ENCODE peak calls at places on chromosomes 3 and 15, in six cellular contexts. L is sigmoid colon, D is H1, Q is SK-N-SH, R is GM12878, N is HepG2. Z is an unnamed sample.

GRCh38 chr3:134456121-134456520 is 29.7 kb downstream of the ANAPC13 start:
- DNase-seq in N (no peak), D (no peak), R (no peak), Q (no peak), L (no peak), Z (no peak)

GRCh38 chr15:52255935-52256334 is 39.7 kb downstream of the MYO5C start:
- DNase-seq in Q (no peak), R (no peak), L (no peak), N (no peak), D (no peak), Z (no peak)

GRCh38 chr15:91853968-91854943 is 748 bp downstream of the SLCO3A1 start:
- DNase-seq in D (peak), L (peak), N (no peak), Q (peak), R (no peak), Z (peak)

GRCh38 chr15:49793943-49794342 is 173.1 kb downstream of the DTWD1 start:
- DNase-seq in N (no peak), R (no peak), D (no peak), L (no peak), Q (no peak), Z (no peak)

GRCh38 chr15:75029378-75030022 is 6.1 kb downstream of the PPCDC start:
- DNase-seq in N (peak), R (no peak), D (peak), Q (peak), L (peak), Z (peak)

GRCh38 chr3:196115678-196116083 is 33.8 kb upstream of the TFRC start:
- DNase-seq in L (no peak), Q (no peak), R (peak), N (no peak), D (no peak), Z (no peak)

GRCh38 chr3:141853146-141853690 is 23.2 kb upstream of the ATP1B3 start:
- DNase-seq in N (no peak), D (no peak), R (no peak), Q (no peak), L (no peak), Z (no peak)

GRCh38 chr3:144746631-144747030 is 775.0 kb downstream of the DIPK2A start:
- DNase-seq in L (no peak), N (no peak), R (no peak), D (no peak), Q (no peak), Z (no peak)

GRCh38 chr3:193850084-193850619 is 257.1 kb downstream of the OPA1 start:
- DNase-seq in Q (no peak), D (no peak), L (no peak), R (no peak), N (no peak), Z (no peak)

GRCh38 chr3:195911946-195912270 is 3.6 kb upstream of the TNK2 start:
- DNase-seq in N (no peak), D (no peak), Q (no peak), L (peak), R (no peak), Z (no peak)

GRCh38 chr15:65870889-65871533 is 1.7 kb downstream of the RAB11A start:
- DNase-seq in L (no peak), D (no peak), Q (peak), N (peak), R (no peak), Z (no peak)

GRCh38 chr3:24628523-24629258 is 134.0 kb upstream of the THRB start:
- DNase-seq in Q (no peak), R (no peak), D (no peak), L (no peak), N (no peak), Z (no peak)

GRCh38 chr3:50542177-50543034 is 25.1 kb downstream of the C3orf18 start:
- DNase-seq in Q (peak), D (peak), N (peak), L (peak), R (no peak), Z (peak)

GRCh38 chr3:35867782-35868181 is 228.5 kb downstream of the ARPP21 start:
- DNase-seq in R (no peak), D (no peak), Q (no peak), N (no peak), L (no peak), Z (no peak)

GRCh38 chr3:58563386-58564035 is 13.7 kb downstream of the FAM107A start:
- DNase-seq in N (peak), L (no peak), R (no peak), Q (no peak), D (no peak), Z (no peak)

GRCh38 chr3:42012378-42012934 is 50.6 kb upstream of the ULK4 start:
- DNase-seq in D (no peak), N (no peak), Q (no peak), R (no peak), L (no peak), Z (no peak)

GRCh38 chr15:69760890-69761568 is 308.4 kb downstream of the RPLP1 start:
- DNase-seq in D (no peak), R (peak), N (peak), L (peak), Q (peak), Z (peak)

GRCh38 chr15:101288905-101289513 is 6.0 kb downstream of the SNRPA1 start:
- DNase-seq in R (no peak), L (no peak), Q (peak), N (peak), D (no peak), Z (no peak)

GRCh38 chr3:41418961-41419691 is 219.8 kb downstream of the CTNNB1 start:
- DNase-seq in N (peak), Q (no peak), L (no peak), D (no peak), R (no peak), Z (no peak)

GRCh38 chr3:139121513-139122220 is 77.0 kb upstream of the PRR23C start:
- DNase-seq in Q (no peak), R (no peak), L (no peak), N (peak), D (no peak), Z (peak)

GRCh38 chr3:126758882-126759281 is 54.8 kb downstream of the CHCHD6 start:
- DNase-seq in L (no peak), D (no peak), N (no peak), R (no peak), Q (no peak), Z (no peak)

GRCh38 chr3:45513041-45513440 is 81.5 kb upstream of the LIMD1 start:
- DNase-seq in D (no peak), Q (no peak), L (no peak), N (no peak), R (no peak), Z (no peak)

GRCh38 chr3:45515999-45516804 is 78.3 kb upstream of the LIMD1 start:
- DNase-seq in R (no peak), D (no peak), Q (no peak), L (no peak), N (no peak), Z (no peak)

DNA sequence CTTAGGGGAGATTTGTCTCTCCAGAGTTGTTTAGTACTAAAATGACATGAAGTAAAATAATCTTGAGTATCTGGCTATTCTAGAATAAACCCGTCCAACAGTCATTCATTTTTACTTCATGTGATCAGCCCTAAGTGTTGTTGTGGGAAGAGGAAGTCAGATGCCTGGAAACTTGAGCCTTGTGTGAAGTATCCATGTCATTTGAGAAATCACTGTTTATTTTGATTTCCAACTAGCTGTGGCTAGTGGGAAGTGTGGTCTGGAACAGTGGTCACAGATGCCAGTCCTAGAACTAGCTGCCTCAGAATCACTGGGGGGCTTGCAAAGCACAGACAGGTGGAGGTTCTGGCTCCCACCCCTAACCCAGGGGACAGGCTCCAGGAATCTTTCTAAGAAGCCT is 77.7 kb upstream of the LIMD1 start:
- DNase-seq in N (no peak), R (no peak), L (no peak), Q (no peak), D (no peak), Z (no peak)
- H3K27ac ChIP-seq in N (no peak), R (no peak), L (no peak), Q (no peak), D (no peak), Z (no peak)

GRCh38 chr15:59999558-60000112 is 4.5 kb upstream of the FOXB1 start:
- DNase-seq in D (peak), R (no peak), N (no peak), L (no peak), Q (peak), Z (no peak)
- TF ChIP-seq EP300 in D (no peak), R (no peak), N (no peak), L (no peak), Q (no peak), Z (no peak)

GRCh38 chr3:69330891-69331400 is 54.9 kb downstream of the FRMD4B start:
- DNase-seq in Q (no peak), R (no peak), N (no peak), L (no peak), D (no peak), Z (no peak)
- H3K27ac ChIP-seq in Q (no peak), R (no peak), N (no peak), L (peak), D (no peak), Z (peak)

GRCh38 chr15:85545185-85545584 is 164.8 kb downstream of the AKAP13 start:
- DNase-seq in D (no peak), R (no peak), Q (no peak), N (no peak), L (no peak), Z (no peak)
- TF ChIP-seq EP300 in D (no peak), R (no peak), Q (no peak), N (no peak), L (no peak), Z (no peak)

GRCh38 chr3:182596673-182597410 is 196.5 kb upstream of the ATP11B start:
- DNase-seq in L (no peak), D (no peak), Q (no peak), N (no peak), R (no peak), Z (no peak)
- H3K27ac ChIP-seq in L (no peak), D (no peak), Q (no peak), N (no peak), R (no peak), Z (no peak)

GRCh38 chr15:26082069-26082832 is 219.1 kb upstream of the ATP10A start:
- DNase-seq in N (peak), R (peak), D (peak), L (peak), Q (peak), Z (peak)
- TF ChIP-seq EP300 in N (no peak), R (no peak), D (no peak), L (no peak), Q (no peak), Z (no peak)

GRCh38 chr15:38300395-38300794 is 47.8 kb downstream of the SPRED1 start:
- DNase-seq in N (no peak), D (no peak), Q (no peak), L (no peak), R (no peak), Z (no peak)
- H3K27ac ChIP-seq in N (no peak), D (no peak), Q (no peak), L (peak), R (no peak), Z (no peak)

DNA sequence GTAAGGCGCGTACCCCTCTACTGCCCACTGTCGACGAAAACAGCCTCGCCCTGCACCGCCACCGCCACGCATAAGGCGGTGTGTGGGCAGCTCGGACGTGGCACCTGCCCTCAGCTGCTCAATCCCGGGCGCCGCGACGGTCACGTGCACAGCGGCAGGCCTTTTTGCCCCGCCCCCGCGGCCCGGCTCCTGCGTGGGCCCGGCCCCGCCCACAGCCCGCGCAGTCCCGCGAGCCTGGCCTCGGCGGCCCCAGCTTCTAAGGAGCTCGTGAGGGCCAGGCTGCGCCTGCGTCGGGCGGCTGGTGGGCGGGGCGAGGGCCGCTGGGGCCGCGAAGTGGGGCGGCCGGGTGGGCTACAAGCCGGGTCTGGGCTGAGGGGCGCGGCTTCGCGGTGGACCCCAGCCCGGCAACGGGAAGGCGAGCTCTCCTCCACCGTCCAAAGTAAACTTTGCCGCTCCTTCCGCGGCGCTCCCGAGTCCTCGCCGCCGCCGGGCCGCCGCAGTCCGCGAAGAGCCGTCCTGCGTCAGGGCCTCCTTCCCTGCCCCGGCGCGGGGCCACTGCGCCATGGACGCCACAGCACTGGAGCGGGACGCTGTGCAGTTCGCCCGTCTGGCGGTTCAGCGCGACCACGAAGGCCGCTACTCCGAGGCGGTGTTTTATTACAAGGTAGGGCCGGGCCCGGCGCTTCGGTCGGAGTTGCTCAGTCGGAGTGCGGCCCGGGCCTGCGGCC is at the start of gene CAPN7:
- DNase-seq in R (peak), Q (peak), N (peak), D (peak), L (peak), Z (peak)
- TF ChIP-seq EP300 in R (no peak), Q (no peak), N (no peak), D (no peak), L (no peak), Z (no peak)